ENCODE peak calls at places on chromosomes 2 and 18, in five cellular contexts. One of them, this sample, is unnamed.

GRCh38 chr2:43268066-43268971 is 41.9 kb upstream of the ZFP36L2 start:
- DNase-seq in H54: no peak
- DNase-seq in posterior vena cava: peak; percentile 85
- DNase-seq in fibroblast of the aortic adventitia: no peak
- DNase-seq in endothelial cell: no peak
- DNase-seq in this sample: no peak

GRCh38 chr2:236875906-236876505 is 209.7 kb upstream of the COPS8 start:
- DNase-seq in posterior vena cava: no peak
- DNase-seq in H54: peak; percentile 53
- DNase-seq in fibroblast of the aortic adventitia: peak; percentile 69
- DNase-seq in endothelial cell: no peak
- DNase-seq in this sample: no peak

GRCh38 chr2:206031162-206031784 is 54.7 kb downstream of the INO80D start:
- DNase-seq in posterior vena cava: no peak
- DNase-seq in endothelial cell: no peak
- DNase-seq in H54: peak; percentile 27
- DNase-seq in fibroblast of the aortic adventitia: peak; percentile 27
- DNase-seq in this sample: no peak

GRCh38 chr2:177306550-177306949 is 42.0 kb upstream of the NFE2L2 start:
- DNase-seq in posterior vena cava: no peak
- DNase-seq in fibroblast of the aortic adventitia: peak; percentile 88
- DNase-seq in H54: no peak
- DNase-seq in endothelial cell: no peak
- DNase-seq in this sample: no peak

GRCh38 chr2:15223887-15224286 is 337.2 kb downstream of the NBAS start:
- DNase-seq in fibroblast of the aortic adventitia: peak; percentile 71
- DNase-seq in posterior vena cava: no peak
- DNase-seq in endothelial cell: no peak
- DNase-seq in H54: peak; percentile 20
- DNase-seq in this sample: peak; percentile 72

GRCh38 chr2:219497495-219498279 is 1.0 kb upstream of the GMPPA start:
- DNase-seq in H54: peak; percentile 96
- DNase-seq in posterior vena cava: peak; percentile 97
- DNase-seq in endothelial cell: peak; percentile 65
- DNase-seq in fibroblast of the aortic adventitia: peak; percentile 78
- DNase-seq in this sample: peak; percentile 84

GRCh38 chr18:76982038-76982437 is 150.5 kb downstream of the MBP start:
- DNase-seq in fibroblast of the aortic adventitia: no peak
- DNase-seq in posterior vena cava: no peak
- DNase-seq in H54: no peak
- DNase-seq in endothelial cell: no peak
- DNase-seq in this sample: no peak

GRCh38 chr18:79848579-79849327 is 51.0 kb downstream of the KCNG2 start:
- DNase-seq in fibroblast of the aortic adventitia: no peak
- DNase-seq in posterior vena cava: peak; percentile 70
- DNase-seq in H54: no peak
- DNase-seq in endothelial cell: no peak
- DNase-seq in this sample: no peak

GRCh38 chr2:132497591-132497990 is 81.0 kb downstream of the GPR39 start:
- DNase-seq in H54: no peak
- DNase-seq in posterior vena cava: no peak
- DNase-seq in fibroblast of the aortic adventitia: peak; percentile 17
- DNase-seq in endothelial cell: no peak
- DNase-seq in this sample: no peak

GRCh38 chr2:37671013-37671815 is at the start of gene CDC42EP3:
- DNase-seq in H54: peak; percentile 48
- DNase-seq in fibroblast of the aortic adventitia: peak; percentile 28
- DNase-seq in posterior vena cava: peak; percentile 87
- DNase-seq in endothelial cell: peak; percentile 72
- DNase-seq in this sample: peak; percentile 87

GRCh38 chr2:203689424-203690109 is 16.9 kb upstream of the CD28 start:
- DNase-seq in H54: no peak
- DNase-seq in posterior vena cava: no peak
- DNase-seq in endothelial cell: no peak
- DNase-seq in fibroblast of the aortic adventitia: no peak
- DNase-seq in this sample: no peak

GRCh38 chr2:15747172-15747550 is 155.5 kb downstream of the DDX1 start:
- DNase-seq in posterior vena cava: no peak
- DNase-seq in H54: no peak
- DNase-seq in fibroblast of the aortic adventitia: no peak
- DNase-seq in endothelial cell: no peak
- DNase-seq in this sample: no peak

GRCh38 chr2:14944562-14945346 is 312.2 kb downstream of the LRATD1 start:
- DNase-seq in posterior vena cava: no peak
- DNase-seq in H54: peak; percentile 5
- DNase-seq in fibroblast of the aortic adventitia: peak; percentile 2
- DNase-seq in endothelial cell: peak; percentile 31
- DNase-seq in this sample: peak; percentile 67

GRCh38 chr18:3179430-3180089 is 40.2 kb downstream of the MYOM1 start:
- DNase-seq in fibroblast of the aortic adventitia: no peak
- DNase-seq in posterior vena cava: no peak
- DNase-seq in endothelial cell: no peak
- DNase-seq in H54: no peak
- DNase-seq in this sample: no peak

GRCh38 chr18:62881509-62882016 is 166.2 kb downstream of the PHLPP1 start:
- DNase-seq in endothelial cell: no peak
- DNase-seq in H54: peak; percentile 47
- DNase-seq in posterior vena cava: no peak
- DNase-seq in fibroblast of the aortic adventitia: peak; percentile 97
- DNase-seq in this sample: peak; percentile 95

GRCh38 chr2:8508766-8509165 is 173.1 kb upstream of the ID2 start:
- DNase-seq in posterior vena cava: peak; percentile 35
- DNase-seq in fibroblast of the aortic adventitia: no peak
- DNase-seq in H54: no peak
- DNase-seq in endothelial cell: no peak
- DNase-seq in this sample: no peak

GRCh38 chr2:69298862-69299261 is 88.2 kb downstream of the GFPT1 start:
- DNase-seq in endothelial cell: no peak
- DNase-seq in fibroblast of the aortic adventitia: peak; percentile 35
- DNase-seq in H54: peak; percentile 35
- DNase-seq in posterior vena cava: no peak
- DNase-seq in this sample: peak; percentile 38

GRCh38 chr2:182148344-182148743 is 162.7 kb downstream of the PPP1R1C start:
- DNase-seq in endothelial cell: no peak
- DNase-seq in fibroblast of the aortic adventitia: peak; percentile 36
- DNase-seq in posterior vena cava: no peak
- DNase-seq in H54: no peak
- DNase-seq in this sample: peak; percentile 84

GRCh38 chr18:75879196-75879595 is 451.7 kb upstream of the SMIM21 start:
- DNase-seq in endothelial cell: no peak
- DNase-seq in H54: no peak
- DNase-seq in posterior vena cava: no peak
- DNase-seq in fibroblast of the aortic adventitia: no peak
- DNase-seq in this sample: peak; percentile 77

GRCh38 chr2:96330407-96330806 is 5.2 kb upstream of the NCAPH start:
- DNase-seq in endothelial cell: no peak
- DNase-seq in H54: peak; percentile 50
- DNase-seq in posterior vena cava: no peak
- DNase-seq in fibroblast of the aortic adventitia: peak; percentile 68
- DNase-seq in this sample: peak; percentile 63

GRCh38 chr2:219448776-219449476 is 14.3 kb downstream of the SPEG start:
- DNase-seq in fibroblast of the aortic adventitia: no peak
- DNase-seq in endothelial cell: no peak
- DNase-seq in posterior vena cava: peak; percentile 78
- DNase-seq in H54: no peak
- DNase-seq in this sample: no peak

GRCh38 chr2:17386771-17387170 is 131.5 kb downstream of the RAD51AP2 start:
- DNase-seq in posterior vena cava: no peak
- DNase-seq in H54: no peak
- DNase-seq in endothelial cell: no peak
- DNase-seq in fibroblast of the aortic adventitia: no peak
- DNase-seq in this sample: no peak

GRCh38 chr2:27705851-27706622 is 42.3 kb downstream of the SLC4A1AP start:
- DNase-seq in posterior vena cava: peak; percentile 89
- DNase-seq in endothelial cell: no peak
- DNase-seq in fibroblast of the aortic adventitia: peak; percentile 99
- DNase-seq in H54: peak; percentile 76
- DNase-seq in this sample: peak; percentile 97

GRCh38 chr2:231521-232185 is 32.2 kb downstream of the SH3YL1 start:
- DNase-seq in fibroblast of the aortic adventitia: no peak
- DNase-seq in endothelial cell: no peak
- DNase-seq in posterior vena cava: no peak
- DNase-seq in H54: no peak
- DNase-seq in this sample: no peak

GRCh38 chr2:7595181-7595580 is 678.0 kb downstream of the RNF144A start:
- DNase-seq in H54: no peak
- DNase-seq in endothelial cell: no peak
- DNase-seq in fibroblast of the aortic adventitia: no peak
- DNase-seq in posterior vena cava: no peak
- DNase-seq in this sample: no peak

This sample was measured in astrocyte of the hippocampus.